ENCODE peak calls at places on chromosome 6, in five cellular contexts. H is A549, Q is GM12878, R is HepG2, K is K562. C is an unnamed sample.

GRCh38 chr6:44201200-44201599 is 15.5 kb upstream of the MYMX start:
- DNase-seq in H (no peak), K (peak; percentile 47), Q (no peak), R (no peak), C (no peak)

GRCh38 chr6:2231438-2231837 is 14.0 kb downstream of the GMDS start:
- DNase-seq in K (no peak), H (no peak), Q (no peak), R (no peak), C (no peak)

GRCh38 chr6:28449056-28449455 is 5.8 kb upstream of the ZSCAN23 start:
- DNase-seq in Q (no peak), H (no peak), K (no peak), R (no peak), C (no peak)

GRCh38 chr6:3635482-3635881 is 116.0 kb downstream of the PXDC1 start:
- DNase-seq in R (no peak), H (no peak), Q (no peak), K (no peak), C (no peak)

GRCh38 chr6:124963416-124964083 is 1.3 kb downstream of the RNF217 start:
- DNase-seq in K (no peak), R (no peak), Q (no peak), H (no peak), C (no peak)

GRCh38 chr6:82915666-82916065 is 150.0 kb downstream of the UBE3D start:
- DNase-seq in R (no peak), Q (no peak), H (no peak), K (no peak), C (no peak)

GRCh38 chr6:33781105-33781975 is 7.6 kb downstream of the LEMD2 start:
- DNase-seq in R (no peak), K (no peak), Q (no peak), H (peak; percentile 69), C (peak; percentile 87)

GRCh38 chr6:38671885-38672467 is 31.0 kb downstream of the GLO1 start:
- DNase-seq in R (peak; percentile 43), K (peak; percentile 76), Q (peak; percentile 55), H (peak; percentile 56), C (no peak)

GRCh38 chr6:19477563-19477962 is 359.6 kb upstream of the ID4 start:
- DNase-seq in R (no peak), H (no peak), K (no peak), Q (no peak), C (no peak)

GRCh38 chr6:170080828-170081368 is 210.0 kb downstream of the DLL1 start:
- DNase-seq in H (no peak), Q (no peak), R (no peak), K (no peak), C (peak; percentile 36)

GRCh38 chr6:7137335-7138106 is 29.8 kb downstream of the RREB1 start:
- DNase-seq in K (peak; percentile 66), H (no peak), Q (no peak), R (no peak), C (peak; percentile 45)

GRCh38 chr6:20458051-20458894 is 56.6 kb downstream of the E2F3 start:
- DNase-seq in H (no peak), K (peak; percentile 85), R (no peak), Q (no peak), C (no peak)

GRCh38 chr6:28167068-28167467 is 25.4 kb downstream of the ZKSCAN8 start:
- DNase-seq in H (no peak), K (no peak), R (no peak), Q (no peak), C (no peak)

GRCh38 chr6:2209226-2209809 is 36.1 kb downstream of the GMDS start:
- DNase-seq in K (peak; percentile 49), Q (peak; percentile 15), H (no peak), R (peak; percentile 72), C (peak; percentile 76)

GRCh38 chr6:44451803-44452690 is 64.5 kb downstream of the CDC5L start:
- DNase-seq in Q (no peak), R (no peak), H (no peak), K (no peak), C (no peak)

GRCh38 chr6:73388800-73389512 is 5.7 kb upstream of the DDX43 start:
- DNase-seq in K (peak; percentile 92), Q (no peak), R (peak; percentile 5), H (peak; percentile 47), C (peak; percentile 82)

GRCh38 chr6:19042452-19042851 is 655.3 kb downstream of the RNF144B start:
- DNase-seq in H (no peak), K (no peak), Q (no peak), R (no peak), C (no peak)

GRCh38 chr6:145224450-145224849 is 510.9 kb downstream of the EPM2A start:
- DNase-seq in K (no peak), H (no peak), R (no peak), Q (no peak), C (no peak)

GRCh38 chr6:119226089-119226488 is 123.5 kb downstream of the MAN1A1 start:
- DNase-seq in H (no peak), Q (no peak), K (no peak), R (no peak), C (no peak)

GRCh38 chr6:5996701-5997419 is 9.9 kb downstream of the NRN1 start:
- DNase-seq in Q (no peak), K (no peak), R (no peak), H (no peak), C (peak; percentile 72)

GRCh38 chr6:53439556-53439955 is 90.8 kb upstream of the ELOVL5 start:
- DNase-seq in K (no peak), R (no peak), H (no peak), Q (no peak), C (no peak)

GRCh38 chr6:71852951-71853350 is 33.4 kb upstream of the RIMS1 start:
- DNase-seq in R (no peak), Q (no peak), K (no peak), H (no peak), C (no peak)

GRCh38 chr6:76631641-76632040 is 559.2 kb upstream of the IMPG1 start:
- DNase-seq in R (no peak), H (no peak), Q (no peak), K (no peak), C (no peak)

GRCh38 chr6:142013286-142013685 is 119.4 kb upstream of the GJE1 start:
- DNase-seq in Q (no peak), R (no peak), H (peak; percentile 15), K (no peak), C (no peak)

GRCh38 chr6:129923520-129923919 is 62.4 kb upstream of the TMEM244 start:
- DNase-seq in K (no peak), Q (no peak), R (no peak), H (no peak), C (no peak)

GRCh38 chr6:129921169-129921817 is 60.2 kb upstream of the TMEM244 start:
- DNase-seq in H (no peak), K (peak; percentile 49), R (no peak), Q (no peak), C (no peak)

DNA sequence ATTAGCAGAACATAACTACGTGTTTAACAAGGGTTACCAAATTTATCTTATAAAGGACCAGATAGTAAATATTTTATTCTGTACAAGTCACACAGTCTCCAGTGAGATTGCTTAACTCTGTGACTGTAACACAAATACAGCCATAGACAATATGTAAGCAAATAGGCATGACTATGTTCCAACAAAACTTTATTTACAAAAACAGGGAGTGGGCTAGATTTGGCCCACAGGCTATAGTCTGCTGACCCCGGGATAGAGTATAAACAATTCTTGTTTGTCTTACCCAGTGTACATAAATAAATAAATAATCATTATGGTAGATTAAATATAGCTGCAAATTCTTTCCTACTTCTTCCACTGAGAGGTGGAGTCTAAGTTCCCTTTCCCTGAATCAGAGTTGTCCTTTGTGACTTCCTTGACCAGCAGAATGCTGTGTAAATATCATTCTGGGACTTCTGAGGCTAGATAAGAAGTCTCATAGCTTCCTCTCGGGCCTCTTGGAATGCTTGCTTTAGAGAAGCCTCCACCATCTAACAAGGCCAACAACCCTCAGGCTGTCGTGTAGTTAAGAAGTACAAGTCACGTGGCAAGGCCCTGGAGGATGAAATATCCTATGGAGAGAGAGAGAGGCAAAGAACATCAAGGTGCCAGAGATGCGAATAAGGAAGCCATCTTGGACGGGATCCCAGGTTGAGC is 59.1 kb upstream of the TMEM244 start:
- DNase-seq in H (no peak), R (no peak), K (peak; percentile 15), Q (no peak), C (no peak)
- TF ChIP-seq KDM1A in H (no peak), R (no peak), K (no peak), Q (no peak), C (no peak)

DNA sequence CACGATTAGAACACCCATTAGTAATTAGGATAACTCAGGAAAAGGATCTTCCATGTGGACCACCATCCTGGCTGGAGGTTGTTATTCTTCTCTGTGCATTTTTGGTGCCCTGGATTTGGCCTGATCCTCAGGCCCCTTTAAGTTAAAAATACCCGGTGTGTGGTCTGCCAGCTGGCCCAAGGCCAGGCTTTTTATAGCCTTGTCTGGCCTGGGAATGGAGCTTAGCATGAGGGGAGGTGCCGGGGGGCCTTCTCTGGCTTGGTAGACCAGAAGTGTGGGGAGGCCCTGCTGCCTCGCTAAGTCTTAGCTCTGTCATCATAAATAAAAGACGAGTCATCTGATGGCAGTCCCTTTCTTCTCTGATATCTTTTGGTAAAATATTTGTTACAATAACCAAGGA is 71.4 kb downstream of the ARID1B start:
- DNase-seq in K (peak; percentile 59), Q (no peak), H (no peak), R (no peak), C (no peak)
- TF ChIP-seq KDM1A in K (no peak), Q (no peak), H (no peak), R (no peak), C (no peak)

DNA sequence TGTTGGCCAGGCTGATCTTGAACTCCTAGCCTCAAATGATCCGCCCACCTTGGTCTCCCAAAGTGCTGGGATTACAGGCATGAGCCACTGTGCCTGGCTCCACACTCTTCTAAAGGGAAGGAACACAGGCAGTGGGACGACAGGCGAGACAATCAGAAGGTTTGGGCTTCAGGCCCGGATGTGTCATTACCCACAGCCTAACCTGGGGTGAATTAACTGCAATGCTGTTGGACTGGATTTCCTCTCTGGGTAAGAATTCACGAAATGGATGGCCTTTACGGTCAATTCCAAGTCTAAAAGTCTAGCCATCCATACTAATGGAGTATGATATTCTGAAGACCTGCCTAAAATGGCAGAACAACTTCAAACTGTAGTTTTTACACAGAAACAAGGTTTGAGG is 83.7 kb upstream of the CCDC28A start:
- DNase-seq in Q (no peak), H (no peak), R (no peak), K (no peak), C (no peak)
- TF ChIP-seq KDM1A in Q (no peak), H (no peak), R (no peak), K (no peak), C (no peak)

GRCh38 chr6:12351672-12352071 is 61.5 kb downstream of the EDN1 start:
- DNase-seq in H (no peak), Q (no peak), R (no peak), K (no peak), C (no peak)
- TF ChIP-seq KDM1A in H (no peak), Q (no peak), R (no peak), K (no peak), C (no peak)

GRCh38 chr6:121590438-121590837 is 155.0 kb downstream of the GJA1 start:
- DNase-seq in Q (no peak), H (no peak), R (no peak), K (no peak), C (no peak)
- TF ChIP-seq KDM1A in Q (no peak), H (no peak), R (no peak), K (no peak), C (no peak)